ENCODE peak calls at places on chromosomes 12 and 14, in nine cellular contexts. W, Y, E, C, H, P, N, F and A are unnamed samples.

GRCh38 chr12:53743277-53744129 is 8.3 kb downstream of the CISTR start:
- DNase-seq in W (peak), Y (peak), E (no peak), C (peak), H (peak), P (peak), N (peak), F (no peak), A (peak)

GRCh38 chr12:127588224-127588623 is 678.7 kb upstream of the TMEM132C start:
- DNase-seq in W (peak), Y (no peak), E (peak), C (no peak), H (no peak), P (no peak), N (no peak), F (peak), A (peak)

GRCh38 chr12:125683748-125684381 is 618.6 kb downstream of the AACS start:
- DNase-seq in W (no peak), Y (peak), E (no peak), C (no peak), H (no peak), P (no peak), N (no peak), F (no peak), A (no peak)

GRCh38 chr14:99602054-99602787 is 1.8 kb downstream of the CCDC85C start:
- DNase-seq in W (no peak), Y (no peak), E (no peak), C (no peak), H (no peak), P (no peak), N (no peak), F (no peak), A (no peak)

GRCh38 chr12:106284294-106285105 is 18.0 kb upstream of the TCP11L2 start:
- DNase-seq in W (no peak), Y (peak), E (no peak), C (no peak), H (no peak), P (no peak), N (no peak), F (no peak), A (no peak)

GRCh38 chr12:29899212-29899931 is 115.6 kb upstream of the TMTC1 start:
- DNase-seq in W (no peak), Y (no peak), E (no peak), C (no peak), H (no peak), P (no peak), N (no peak), F (no peak), A (no peak)

GRCh38 chr12:81992461-81992860 is 233.3 kb upstream of the PPFIA2 start:
- DNase-seq in W (no peak), Y (no peak), E (no peak), C (no peak), H (peak), P (no peak), N (no peak), F (no peak), A (no peak)

GRCh38 chr14:106209745-106210144 is 683.4 kb downstream of the TMEM121 start:
- DNase-seq in W (no peak), Y (no peak), E (no peak), C (peak), H (no peak), P (peak), N (no peak), F (no peak), A (no peak)

GRCh38 chr12:64404470-64405446 is 566 bp downstream of the XPOT start:
- DNase-seq in W (peak), Y (peak), E (peak), C (peak), H (peak), P (peak), N (no peak), F (peak), A (peak)

GRCh38 chr12:110141389-110141788 is 17.2 kb downstream of the IFT81 start:
- DNase-seq in W (peak), Y (no peak), E (peak), C (no peak), H (no peak), P (no peak), N (no peak), F (peak), A (peak)